ENCODE peak calls at places on chromosome 4, in four cellular contexts. Q is HepG2, G is K562, Y is GM12878. E is an unnamed sample.

GRCh38 chr4:111991163-111991562 is 154.1 kb upstream of the FAM241A start:
- DNase-seq in Q (no peak), Y (peak; percentile 61), G (no peak), E (no peak)

GRCh38 chr4:84167089-84167488 is 332.0 kb downstream of the NKX6-1 start:
- DNase-seq in Q (no peak), Y (no peak), G (no peak), E (no peak)

GRCh38 chr4:3877236-3877635 is 111.1 kb downstream of the ADRA2C start:
- DNase-seq in Y (no peak), G (no peak), Q (no peak), E (no peak)

GRCh38 chr4:664713-665231 is 9.3 kb downstream of the ATP5ME start:
- DNase-seq in Q (no peak), G (no peak), Y (no peak), E (no peak)

GRCh38 chr4:2248044-2248780 is 6.3 kb upstream of the HAUS3 start:
- DNase-seq in Y (no peak), G (no peak), Q (no peak), E (no peak)

GRCh38 chr4:85860066-85860465 is 385.1 kb downstream of the ARHGAP24 start:
- DNase-seq in Q (no peak), Y (no peak), G (no peak), E (no peak)

GRCh38 chr4:112766422-112766821 is 129.5 kb downstream of the LARP7 start:
- DNase-seq in G (no peak), Y (no peak), Q (no peak), E (peak; percentile 18)

GRCh38 chr4:4384837-4385236 is 2.1 kb upstream of the NSG1 start:
- DNase-seq in Y (no peak), G (peak; percentile 34), Q (peak; percentile 12), E (peak; percentile 73)

GRCh38 chr4:88900432-88900831 is 156.6 kb downstream of the FAM13A start:
- DNase-seq in G (no peak), Q (no peak), Y (no peak), E (no peak)

GRCh38 chr4:85474818-85475630 is at the start of gene ARHGAP24:
- DNase-seq in G (no peak), Q (peak; percentile 95), Y (peak; percentile 51), E (peak; percentile 81)

GRCh38 chr4:118388621-118389020 is 35.8 kb upstream of the PRSS12 start:
- DNase-seq in Q (no peak), G (no peak), Y (no peak), E (no peak)

GRCh38 chr4:99710681-99711345 is 53.2 kb upstream of the C4orf54 start:
- DNase-seq in Q (no peak), G (no peak), Y (no peak), E (no peak)

GRCh38 chr4:10204401-10205058 is 87.9 kb upstream of the WDR1 start:
- DNase-seq in G (no peak), Y (no peak), Q (no peak), E (no peak)

GRCh38 chr4:4457803-4458550 is 71.1 kb downstream of the NSG1 start:
- DNase-seq in Y (no peak), Q (no peak), G (no peak), E (no peak)

GRCh38 chr4:115376866-115377265 is 263.4 kb upstream of the NDST4 start:
- DNase-seq in Q (no peak), Y (no peak), G (no peak), E (no peak)

GRCh38 chr4:110104661-110105060 is 93.8 kb downstream of the ELOVL6 start:
- DNase-seq in Y (no peak), G (no peak), Q (no peak), E (no peak)

GRCh38 chr4:172654482-172654881 is 514.1 kb upstream of the GALNT7 start:
- DNase-seq in Y (no peak), G (no peak), Q (no peak), E (no peak)

GRCh38 chr4:149145803-149146202 is 669.8 kb downstream of the IQCM start:
- DNase-seq in Q (no peak), G (no peak), Y (no peak), E (no peak)

GRCh38 chr4:125314676-125315570 is at the start of gene FAT4:
- DNase-seq in Y (no peak), Q (peak; percentile 88), G (peak; percentile 12), E (peak; percentile 82)

GRCh38 chr4:71133491-71133890 is 140.0 kb downstream of the DCK start:
- DNase-seq in Y (no peak), Q (no peak), G (no peak), E (no peak)

GRCh38 chr4:151604238-151604637 is 156.6 kb downstream of the GATB start:
- DNase-seq in Q (no peak), G (no peak), Y (no peak), E (peak; percentile 12)

GRCh38 chr4:57734104-57734503 is 623.9 kb upstream of the IGFBP7 start:
- DNase-seq in Y (no peak), Q (no peak), G (no peak), E (no peak)

GRCh38 chr4:77418333-77418732 is 187.3 kb upstream of the CXCL13 start:
- DNase-seq in G (no peak), Y (no peak), Q (no peak), E (peak; percentile 23)

GRCh38 chr4:10115657-10116624 is 658 bp downstream of the WDR1 start:
- DNase-seq in Q (peak; percentile 58), Y (peak; percentile 23), G (peak; percentile 85), E (peak; percentile 53)

GRCh38 chr4:48329976-48330375 is 11.4 kb upstream of the SLAIN2 start:
- DNase-seq in Q (no peak), G (no peak), Y (no peak), E (no peak)

GRCh38 chr4:19193274-19193962 is 1058.3 kb upstream of the SLIT2 start:
- DNase-seq in Q (no peak), Y (no peak), G (no peak), E (no peak)

GRCh38 chr4:7911044-7911578 is 28.6 kb downstream of the AFAP1 start:
- DNase-seq in G (no peak), Y (no peak), Q (no peak), E (no peak)

GRCh38 chr4:150119492-150119891 is 41.2 kb downstream of the DCLK2 start:
- DNase-seq in G (no peak), Y (no peak), Q (peak; percentile 61), E (no peak)

GRCh38 chr4:120977435-120977997 is 55.0 kb upstream of the PRDM5 start:
- DNase-seq in Q (peak; percentile 10), G (no peak), Y (no peak), E (peak; percentile 47)

GRCh38 chr4:115763051-115763450 is 649.6 kb upstream of the NDST4 start:
- DNase-seq in Q (no peak), Y (no peak), G (no peak), E (no peak)

GRCh38 chr4:152460488-152460887 is 75.4 kb downstream of the FBXW7 start:
- DNase-seq in G (no peak), Y (peak; percentile 43), Q (peak; percentile 25), E (no peak)

GRCh38 chr4:61783050-61783449 is 582.9 kb downstream of the ADGRL3 start:
- DNase-seq in Y (no peak), G (no peak), Q (no peak), E (no peak)

GRCh38 chr4:117560329-117560728 is 474.0 kb upstream of the NDST3 start:
- DNase-seq in Y (no peak), Q (no peak), G (no peak), E (no peak)

GRCh38 chr4:30181512-30181911 is 538.7 kb upstream of the PCDH7 start:
- DNase-seq in Q (no peak), G (no peak), Y (no peak), E (no peak)

GRCh38 chr4:38223801-38224236 is 263.6 kb downstream of the PTTG2 start:
- DNase-seq in Y (no peak), Q (peak; percentile 81), G (no peak), E (no peak)
- TF ChIP-seq TARDBP in Y (no peak), Q (no peak), G (no peak), E (no peak)

DNA sequence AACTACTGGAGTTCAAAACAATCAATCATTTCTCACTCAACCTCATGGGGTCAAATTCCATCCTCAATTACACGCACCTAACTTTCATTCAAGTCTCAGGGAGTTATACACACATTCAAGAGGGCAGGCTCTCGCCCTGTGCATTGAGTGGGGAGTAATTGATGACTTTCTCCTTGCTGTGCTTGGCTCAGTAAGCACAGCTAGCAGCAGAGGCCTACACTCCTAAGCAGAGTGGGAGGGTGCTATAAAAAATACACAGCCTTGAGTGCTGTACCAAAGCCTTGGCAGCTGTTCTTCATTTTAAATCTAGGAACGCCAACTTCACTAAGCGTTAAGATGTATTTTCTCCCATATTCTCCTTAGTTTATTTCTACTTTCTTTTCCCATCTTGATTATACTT is 958.2 kb upstream of the ADGRL3 start:
- DNase-seq in Y (no peak), Q (no peak), G (no peak), E (peak; percentile 17)
- TF ChIP-seq TARDBP in Y (no peak), Q (no peak), G (no peak), E (no peak)

GRCh38 chr4:101265816-101266172 is 81.5 kb downstream of the PPP3CA start:
- DNase-seq in Y (no peak), G (no peak), Q (no peak), E (no peak)

GRCh38 chr4:101276661-101277060 is 70.7 kb downstream of the PPP3CA start:
- DNase-seq in Y (no peak), G (no peak), Q (no peak), E (no peak)

GRCh38 chr4:101274888-101275752 is 72.2 kb downstream of the PPP3CA start:
- DNase-seq in Q (no peak), Y (no peak), G (no peak), E (no peak)

GRCh38 chr4:101269682-101270081 is 77.6 kb downstream of the PPP3CA start:
- DNase-seq in G (no peak), Q (no peak), Y (no peak), E (no peak)

GRCh38 chr4:101271516-101271915 is 75.8 kb downstream of the PPP3CA start:
- DNase-seq in Y (no peak), G (no peak), Q (peak; percentile 37), E (no peak)
- TF ChIP-seq TARDBP in Y (no peak), G (no peak), Q (no peak), E (no peak)

GRCh38 chr4:179728305-179728704 is 2286.1 kb upstream of the AGA start:
- DNase-seq in Y (no peak), Q (no peak), G (no peak), E (no peak)
- TF ChIP-seq TARDBP in Y (no peak), Q (no peak), G (no peak), E (no peak)

GRCh38 chr4:127140306-127140705 is 492.5 kb upstream of the INTU start:
- DNase-seq in Y (no peak), Q (no peak), G (no peak), E (no peak)
- TF ChIP-seq TARDBP in Y (no peak), Q (no peak), G (no peak), E (no peak)

DNA sequence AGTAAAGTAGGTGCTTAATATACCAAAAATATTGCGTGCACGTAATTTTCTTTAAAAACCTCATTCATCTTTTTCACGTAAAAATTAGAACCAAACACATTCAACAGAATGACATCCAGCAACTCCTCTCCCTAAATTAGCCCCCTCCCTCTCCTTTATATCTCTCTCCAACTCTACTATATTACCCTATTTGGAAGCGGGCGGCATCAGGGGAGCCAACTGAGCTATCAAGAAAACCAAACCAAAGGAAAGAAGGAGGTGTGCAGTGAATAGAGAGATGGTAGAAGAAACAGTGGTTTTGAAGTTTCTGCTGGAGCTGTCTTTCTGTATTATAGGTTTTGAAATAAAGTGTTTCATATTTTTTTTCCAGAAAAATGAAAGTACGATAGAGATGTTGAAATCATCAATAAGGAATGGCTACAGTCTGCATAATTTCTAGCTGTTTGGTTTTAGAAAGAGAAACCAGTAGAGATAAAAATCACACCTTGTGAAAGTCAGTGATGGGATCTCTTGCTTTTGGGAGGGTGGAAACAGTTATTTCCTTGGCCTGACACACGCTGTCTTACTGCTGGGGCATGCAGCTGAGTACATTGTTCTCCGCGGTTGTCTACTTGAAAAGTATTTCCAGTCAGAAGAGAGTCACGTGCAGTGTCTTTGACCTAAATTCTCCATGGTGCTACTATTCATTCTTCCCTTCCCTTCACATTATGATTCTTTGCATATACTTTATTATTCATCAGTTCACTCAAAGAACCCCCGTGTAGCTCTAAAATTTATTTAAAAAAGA is 94.1 kb upstream of the WDR17 start:
- DNase-seq in G (no peak), Y (no peak), Q (no peak), E (no peak)
- TF ChIP-seq TARDBP in G (no peak), Y (no peak), Q (no peak), E (no peak)

E was measured in HEK293T.